ENCODE peak calls at places on chromosomes 7 and 10, in seven cellular contexts. B, I, O, A, M, C and F are unnamed samples.
A peak's percentile ranks its signal among the peaks of the same experiment; 100 is the strongest.

GRCh38 chr7:19001854-19002253 is 115.6 kb downstream of the TWIST1 start:
- DNase-seq in C (no peak), M (peak; percentile 42), A (no peak), B (no peak), O (no peak), I (no peak), F (no peak)

GRCh38 chr7:73341877-73342276 is 13.9 kb downstream of the FKBP6 start:
- DNase-seq in M (peak; percentile 87), B (no peak), I (peak; percentile 68), C (peak; percentile 91), O (no peak), A (peak; percentile 71), F (peak; percentile 76)

GRCh38 chr10:33241351-33241750 is 93.1 kb downstream of the NRP1 start:
- DNase-seq in A (peak; percentile 26), C (peak; percentile 51), B (no peak), O (no peak), I (no peak), M (no peak), F (no peak)

GRCh38 chr10:124267231-124267885 is 151.4 kb downstream of the OAT start:
- DNase-seq in I (no peak), A (peak; percentile 43), M (peak; percentile 54), B (peak; percentile 81), C (no peak), O (no peak), F (no peak)

GRCh38 chr10:102067091-102067916 is 2.2 kb downstream of the HPS6 start:
- DNase-seq in B (no peak), O (no peak), I (no peak), C (no peak), M (no peak), A (no peak), F (no peak)

GRCh38 chr7:136278057-136278456 is 300.9 kb upstream of the MTPN start:
- DNase-seq in C (no peak), A (no peak), M (no peak), B (no peak), O (no peak), I (no peak), F (no peak)

GRCh38 chr10:4006848-4007247 is 221.8 kb upstream of the KLF6 start:
- DNase-seq in I (no peak), B (no peak), M (peak; percentile 56), O (no peak), C (peak; percentile 51), A (peak; percentile 47), F (no peak)

GRCh38 chr7:26534649-26535482 is 243.2 kb downstream of the SNX10 start:
- DNase-seq in A (no peak), M (no peak), O (no peak), B (no peak), I (no peak), C (no peak), F (no peak)

GRCh38 chr7:133662830-133663229 is 410.0 kb downstream of the EXOC4 start:
- DNase-seq in B (no peak), C (no peak), O (no peak), A (no peak), I (no peak), M (no peak), F (no peak)

GRCh38 chr7:106285801-106286492 is 1.2 kb upstream of the NAMPT start:
- DNase-seq in B (no peak), A (no peak), O (no peak), I (no peak), C (peak; percentile 73), M (peak; percentile 86), F (no peak)

GRCh38 chr7:101804642-101805401 is 12.6 kb upstream of the CUX1 start:
- DNase-seq in I (no peak), C (no peak), B (no peak), A (no peak), M (no peak), O (peak; percentile 30), F (no peak)

GRCh38 chr7:98265841-98266271 is 13.8 kb upstream of the TECPR1 start:
- DNase-seq in I (no peak), C (peak; percentile 58), M (no peak), B (no peak), A (peak; percentile 57), O (no peak), F (no peak)

GRCh38 chr7:37916017-37916672 is 472 bp downstream of the SFRP4 start:
- DNase-seq in M (peak; percentile 2), I (no peak), O (no peak), B (peak; percentile 68), C (no peak), A (no peak), F (no peak)

GRCh38 chr10:86355571-86356038 is 11.0 kb downstream of the GRID1 start:
- DNase-seq in M (no peak), A (no peak), O (no peak), B (no peak), C (no peak), I (no peak), F (peak; percentile 84)

GRCh38 chr7:26490631-26491624 is 199.3 kb downstream of the SNX10 start:
- DNase-seq in C (no peak), M (no peak), A (no peak), B (no peak), O (no peak), I (no peak), F (no peak)

GRCh38 chr10:5951721-5952407 is 25.5 kb downstream of the IL15RA start:
- DNase-seq in C (no peak), I (no peak), O (no peak), M (no peak), A (no peak), B (no peak), F (no peak)

GRCh38 chr7:16891338-16891737 is 9.6 kb upstream of the AGR3 start:
- DNase-seq in O (peak; percentile 40), C (peak; percentile 72), A (peak; percentile 61), M (peak; percentile 74), I (peak; percentile 30), B (no peak), F (no peak)

GRCh38 chr7:25849361-25850184 is 302.4 kb upstream of the NFE2L3 start:
- DNase-seq in I (peak; percentile 86), O (no peak), M (peak; percentile 97), B (peak; percentile 80), A (peak; percentile 63), C (peak; percentile 91), F (no peak)

GRCh38 chr10:81414038-81414437 is 461.0 kb upstream of the NRG3 start:
- DNase-seq in I (no peak), M (no peak), C (no peak), B (no peak), O (no peak), A (no peak), F (no peak)
- TF ChIP-seq CTCF in I (no peak), M (no peak), C (no peak), B (no peak), O (no peak), A (no peak), F (no peak)

GRCh38 chr10:123156091-123156490 is 1.9 kb downstream of the BUB3 start:
- DNase-seq in M (no peak), C (peak; percentile 53), O (no peak), I (no peak), B (no peak), A (peak; percentile 39), F (no peak)

GRCh38 chr10:123153486-123154091 is 613 bp upstream of the BUB3 start:
- DNase-seq in I (no peak), C (no peak), B (no peak), A (no peak), M (no peak), O (no peak), F (no peak)

GRCh38 chr10:123154943-123155505 is 822 bp downstream of the BUB3 start:
- DNase-seq in A (peak; percentile 44), C (peak; percentile 40), M (peak; percentile 36), O (no peak), I (no peak), B (no peak), F (no peak)

GRCh38 chr10:123157210-123157609 is 3.0 kb downstream of the BUB3 start:
- DNase-seq in B (no peak), O (no peak), A (peak; percentile 53), C (peak; percentile 82), M (peak; percentile 40), I (peak; percentile 15), F (no peak)

GRCh38 chr10:123154092-123154942 is at the start of gene BUB3:
- DNase-seq in A (peak; percentile 99), I (peak; percentile 99), B (peak; percentile 99), M (peak; percentile 99), C (peak; percentile 100), O (peak; percentile 98), F (peak; percentile 98)
- TF ChIP-seq CTCF in A (no peak), I (peak; percentile 19), B (peak; percentile 25), M (peak; percentile 28), C (no peak), O (peak; percentile 10), F (no peak)

GRCh38 chr7:122846591-122846990 is 39.7 kb downstream of the CADPS2 start:
- DNase-seq in I (no peak), M (no peak), A (no peak), C (no peak), B (no peak), O (no peak), F (no peak)

GRCh38 chr7:122847871-122848473 is 38.3 kb downstream of the CADPS2 start:
- DNase-seq in O (no peak), C (no peak), A (no peak), M (no peak), I (no peak), B (no peak), F (no peak)

GRCh38 chr7:122845286-122845685 is 41.0 kb downstream of the CADPS2 start:
- DNase-seq in I (no peak), B (no peak), M (no peak), O (no peak), A (no peak), C (no peak), F (no peak)

GRCh38 chr7:122849297-122849696 is 37.0 kb downstream of the CADPS2 start:
- DNase-seq in B (no peak), I (no peak), A (no peak), M (no peak), C (no peak), O (no peak), F (no peak)

GRCh38 chr7:122844191-122844988 is 41.9 kb downstream of the CADPS2 start:
- DNase-seq in O (no peak), C (no peak), B (no peak), M (no peak), I (no peak), A (no peak), F (no peak)
- TF ChIP-seq CTCF in O (no peak), C (no peak), B (no peak), M (no peak), I (no peak), A (no peak), F (no peak)

DNA sequence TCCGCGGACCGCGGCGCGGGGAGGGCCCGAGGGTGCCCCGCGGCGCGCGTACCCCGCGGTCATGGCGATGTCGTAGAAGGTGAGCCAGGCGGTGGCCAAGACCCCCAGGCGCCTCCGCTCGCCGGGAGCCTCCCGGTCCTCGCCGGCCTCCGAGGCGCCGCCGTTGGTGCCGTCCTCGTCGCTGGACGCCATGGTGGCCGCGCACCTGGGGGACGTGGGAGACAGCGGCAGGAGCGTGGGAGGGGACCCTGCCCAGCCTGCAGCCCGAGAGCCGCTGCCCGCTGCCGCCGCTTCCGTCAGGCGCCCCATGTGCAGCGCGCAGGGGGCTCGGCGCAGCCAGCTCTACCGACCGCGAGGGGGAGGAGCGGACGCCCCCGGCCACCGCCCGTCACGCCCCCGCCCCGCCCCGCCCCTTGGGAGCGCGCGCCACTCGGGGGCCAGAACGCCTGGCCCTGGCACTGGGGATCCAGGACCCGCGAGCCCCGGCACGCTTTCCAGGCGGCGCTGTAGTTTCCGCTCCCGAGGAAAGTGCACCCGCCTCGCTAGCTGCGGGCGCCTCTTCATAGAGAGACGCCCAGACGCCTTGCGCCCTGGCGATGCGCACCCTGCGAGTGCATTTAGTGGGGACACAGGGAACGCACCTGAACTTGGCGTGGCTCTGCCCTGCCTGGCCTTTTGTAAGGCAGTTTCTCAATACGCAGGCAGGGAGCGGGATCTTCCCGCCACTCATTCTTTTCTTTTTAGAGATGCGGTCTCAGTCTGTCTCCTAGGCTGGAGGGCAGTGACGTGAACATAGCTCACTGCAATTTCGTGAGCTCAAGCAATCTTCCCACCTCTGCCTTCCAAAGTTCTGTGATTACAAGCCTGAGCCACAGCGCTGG is at the start of gene HACD1:
- DNase-seq in A (peak; percentile 71), M (peak; percentile 59), O (peak; percentile 75), C (peak; percentile 75), B (peak; percentile 81), I (peak; percentile 8), F (peak; percentile 51)
- TF ChIP-seq CTCF in A (peak; percentile 69), M (peak; percentile 23), O (peak; percentile 39), C (peak; percentile 19), B (no peak), I (peak; percentile 37), F (peak; percentile 23)